ENCODE peak calls at places on chromosome 12, in five cellular contexts. One of them, this sample, is unnamed.

GRCh38 chr12:57609781-57610552 is 1.3 kb upstream of the ARHGEF25 start:
- DNase-seq in WTC11: no peak
- DNase-seq in LHCN-M2: no peak
- DNase-seq in caudate nucleus: no peak
- DNase-seq in natural killer cell: no peak
- DNase-seq in this sample: no peak

GRCh38 chr12:3152013-3152412 is 74.8 kb downstream of the TSPAN9 start:
- DNase-seq in WTC11: peak
- DNase-seq in LHCN-M2: peak
- DNase-seq in caudate nucleus: no peak
- DNase-seq in natural killer cell: no peak
- DNase-seq in this sample: no peak

GRCh38 chr12:108678070-108678730 is 44.5 kb upstream of the SELPLG start:
- DNase-seq in WTC11: no peak
- DNase-seq in LHCN-M2: no peak
- DNase-seq in caudate nucleus: no peak
- DNase-seq in natural killer cell: no peak
- DNase-seq in this sample: no peak

GRCh38 chr12:18074001-18074400 is 16.0 kb downstream of the RERGL start:
- DNase-seq in WTC11: no peak
- DNase-seq in LHCN-M2: no peak
- DNase-seq in caudate nucleus: no peak
- DNase-seq in natural killer cell: no peak
- DNase-seq in this sample: no peak

GRCh38 chr12:13173537-13173936 is 23.0 kb upstream of the EMP1 start:
- DNase-seq in WTC11: no peak
- DNase-seq in LHCN-M2: peak
- DNase-seq in caudate nucleus: peak
- DNase-seq in natural killer cell: no peak
- DNase-seq in this sample: peak

GRCh38 chr12:116465892-116466291 is 93.3 kb upstream of the MAP1LC3B2 start:
- DNase-seq in WTC11: no peak
- DNase-seq in LHCN-M2: no peak
- DNase-seq in caudate nucleus: no peak
- DNase-seq in natural killer cell: no peak
- DNase-seq in this sample: no peak

GRCh38 chr12:109927622-109928021 is 27.5 kb downstream of the TCHP start:
- DNase-seq in WTC11: peak
- DNase-seq in LHCN-M2: peak
- DNase-seq in caudate nucleus: no peak
- DNase-seq in natural killer cell: peak
- DNase-seq in this sample: peak

GRCh38 chr12:28145211-28145610 is 45.0 kb upstream of the CCDC91 start:
- DNase-seq in WTC11: no peak
- DNase-seq in LHCN-M2: no peak
- DNase-seq in caudate nucleus: no peak
- DNase-seq in natural killer cell: no peak
- DNase-seq in this sample: no peak

GRCh38 chr12:93081810-93082165 is 152.7 kb upstream of the EEA1 start:
- DNase-seq in WTC11: no peak
- DNase-seq in LHCN-M2: no peak
- DNase-seq in caudate nucleus: no peak
- DNase-seq in natural killer cell: no peak
- DNase-seq in this sample: no peak

GRCh38 chr12:124530637-124531263 is 36.7 kb downstream of the NCOR2 start:
- DNase-seq in WTC11: no peak
- DNase-seq in LHCN-M2: no peak
- DNase-seq in caudate nucleus: no peak
- DNase-seq in natural killer cell: no peak
- DNase-seq in this sample: no peak